ENCODE peak calls at places on chromosomes 12 and 14, in ten cellular contexts. F is lung, G is PC-3, X is dorsolateral prefrontal cortex, D is colonic mucosa, E is gastrocnemius medialis, Q is uterus, J is brain microvascular endothelial cell, A is pancreas, K is cardiac muscle cell. Y is an unnamed sample.

GRCh38 chr14:104688755-104689619 is at the start of gene INF2:
- DNase-seq in X (peak; percentile 63), J (no peak), A (peak; percentile 63), Q (peak; percentile 60), D (peak; percentile 78), F (no peak), K (peak; percentile 83), G (peak; percentile 74), E (peak; percentile 35), Y (peak; percentile 27)

GRCh38 chr14:49861581-49861922 is 9.0 kb upstream of the NEMF start:
- DNase-seq in D (peak; percentile 69), G (peak; percentile 68), J (peak; percentile 69), K (peak; percentile 91), Q (peak; percentile 83), X (peak; percentile 36), A (peak; percentile 26), E (peak; percentile 30), F (peak; percentile 64), Y (peak; percentile 56)

GRCh38 chr12:90836689-90837088 is 118.3 kb downstream of the CCER1 start:
- DNase-seq in A (no peak), D (no peak), F (no peak), Q (no peak), G (no peak), J (no peak), E (no peak), X (no peak), K (peak; percentile 92), Y (no peak)

GRCh38 chr12:91523831-91524230 is 341.2 kb upstream of the DCN start:
- DNase-seq in D (no peak), Q (no peak), A (no peak), K (no peak), G (no peak), E (no peak), F (no peak), J (no peak), X (no peak), Y (no peak)

GRCh38 chr12:53055471-53056266 is 5.8 kb downstream of the TNS2 start:
- DNase-seq in X (no peak), F (peak; percentile 29), D (no peak), K (no peak), J (no peak), G (no peak), Q (no peak), A (no peak), E (no peak), Y (no peak)

GRCh38 chr12:130764475-130765185 is 48.5 kb upstream of the RIMBP2 start:
- DNase-seq in F (no peak), K (peak; percentile 31), J (peak; percentile 11), A (no peak), E (no peak), Q (no peak), G (peak; percentile 40), D (no peak), X (no peak), Y (no peak)

GRCh38 chr12:3130053-3130805 is 53.0 kb downstream of the TSPAN9 start:
- DNase-seq in Q (no peak), A (no peak), F (no peak), G (no peak), E (peak; percentile 25), K (no peak), X (no peak), D (no peak), J (no peak), Y (no peak)

GRCh38 chr14:80959448-80960006 is 4.1 kb downstream of the TSHR start:
- DNase-seq in Q (no peak), K (no peak), A (no peak), J (no peak), D (peak; percentile 27), X (no peak), G (no peak), E (no peak), F (no peak), Y (peak; percentile 30)

GRCh38 chr12:123928274-123928865 is 44.3 kb downstream of the CCDC92 start:
- DNase-seq in Q (no peak), X (no peak), K (no peak), A (no peak), E (no peak), D (no peak), G (no peak), J (no peak), F (no peak), Y (no peak)

GRCh38 chr14:84112589-84112988 is 1417.4 kb upstream of the FLRT2 start:
- DNase-seq in G (peak; percentile 38), D (no peak), J (no peak), E (no peak), Q (no peak), X (no peak), A (no peak), K (no peak), F (no peak), Y (no peak)

GRCh38 chr12:130880411-130880885 is 8.6 kb downstream of the RAN start:
- DNase-seq in F (no peak), Q (no peak), G (no peak), E (no peak), A (no peak), D (no peak), K (no peak), J (no peak), X (no peak), Y (no peak)

GRCh38 chr12:25553083-25553482 is at the start of gene LMNTD1:
- DNase-seq in K (no peak), F (no peak), A (no peak), J (peak; percentile 69), X (no peak), D (no peak), Q (no peak), G (peak; percentile 9), E (no peak), Y (no peak)

GRCh38 chr14:56422703-56423213 is 156.8 kb upstream of the TMEM260 start:
- DNase-seq in Q (peak; percentile 53), G (peak; percentile 79), A (peak; percentile 82), D (peak; percentile 42), X (peak; percentile 11), J (peak; percentile 73), E (peak; percentile 6), F (peak; percentile 66), K (peak; percentile 71), Y (no peak)

GRCh38 chr12:28237423-28237822 is 47.2 kb downstream of the CCDC91 start:
- DNase-seq in A (no peak), E (no peak), G (peak; percentile 40), X (no peak), Q (no peak), D (no peak), J (no peak), F (no peak), K (no peak), Y (no peak)
- TF ChIP-seq CTCF in A (no peak), E (no peak), G (peak; percentile 75), X (no peak), Q (no peak), D (no peak), J (peak; percentile 63), F (no peak), K (peak; percentile 33), Y (no peak)

GRCh38 chr12:49643961-49644619 is 20.7 kb downstream of the PRPF40B start:
- DNase-seq in J (no peak), E (no peak), Q (no peak), K (no peak), F (no peak), A (no peak), D (no peak), G (no peak), X (no peak), Y (no peak)
- H3K27ac ChIP-seq in J (no peak overlapping the region), E (no peak overlapping the region), Q (peak overlapping the region; percentile 10), K (no peak overlapping the region), F (peak overlapping the region; percentile 4), A (no peak overlapping the region), D (no peak overlapping the region), G (no peak overlapping the region), X (peak overlapping the region; percentile 56), Y (no peak overlapping the region)

GRCh38 chr14:35438910-35439713 is 34.6 kb upstream of the NFKBIA start:
- DNase-seq in A (no peak), K (no peak), G (peak; percentile 37), J (no peak), Q (no peak), X (no peak), D (no peak), E (no peak), F (no peak), Y (no peak)
- TF ChIP-seq CTCF in A (no peak), K (peak; percentile 54), G (peak; percentile 60), J (peak; percentile 63), Q (no peak), X (peak; percentile 19), D (peak; percentile 26), E (no peak), F (no peak), Y (no peak)

DNA sequence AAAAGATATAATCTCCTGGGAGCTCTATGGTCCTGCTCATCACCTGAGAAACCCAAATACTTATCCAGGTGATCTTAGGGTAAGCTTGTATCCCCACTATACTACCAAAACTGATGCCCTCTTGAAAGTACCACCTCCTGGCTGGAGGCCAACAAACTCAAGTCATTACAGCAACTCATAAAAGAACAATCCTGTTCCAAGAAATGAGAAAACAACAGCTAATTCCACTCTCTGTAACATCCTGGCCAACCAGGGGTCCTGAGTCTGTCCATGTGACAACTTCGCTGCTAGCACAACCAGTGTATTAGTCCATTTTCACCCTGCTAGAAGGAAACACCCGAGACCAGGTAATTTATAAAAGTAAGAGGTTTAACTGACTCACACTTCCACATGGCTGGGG is 190.0 kb upstream of the BMP4 start:
- DNase-seq in F (no peak), Q (no peak), D (no peak), J (no peak), G (no peak), X (no peak), E (no peak), K (no peak), A (no peak), Y (no peak)
- H3K27ac ChIP-seq in F (no peak overlapping the region), Q (no peak overlapping the region), D (no peak overlapping the region), J (peak overlapping the region; percentile 68), G (no peak overlapping the region), X (no peak overlapping the region), E (no peak overlapping the region), K (no peak overlapping the region), A (no peak overlapping the region), Y (no peak overlapping the region)

GRCh38 chr12:54723653-54724256 is 75.6 kb upstream of the DCD start:
- DNase-seq in J (peak; percentile 9), F (no peak), E (no peak), D (no peak), A (no peak), Q (no peak), K (peak; percentile 23), X (no peak), G (peak; percentile 61), Y (peak; percentile 26)
- TF ChIP-seq CTCF in J (peak; percentile 74), F (peak; percentile 15), E (no peak), D (peak; percentile 14), A (peak; percentile 33), Q (no peak), K (peak; percentile 71), X (peak; percentile 24), G (peak; percentile 65), Y (peak; percentile 67)

DNA sequence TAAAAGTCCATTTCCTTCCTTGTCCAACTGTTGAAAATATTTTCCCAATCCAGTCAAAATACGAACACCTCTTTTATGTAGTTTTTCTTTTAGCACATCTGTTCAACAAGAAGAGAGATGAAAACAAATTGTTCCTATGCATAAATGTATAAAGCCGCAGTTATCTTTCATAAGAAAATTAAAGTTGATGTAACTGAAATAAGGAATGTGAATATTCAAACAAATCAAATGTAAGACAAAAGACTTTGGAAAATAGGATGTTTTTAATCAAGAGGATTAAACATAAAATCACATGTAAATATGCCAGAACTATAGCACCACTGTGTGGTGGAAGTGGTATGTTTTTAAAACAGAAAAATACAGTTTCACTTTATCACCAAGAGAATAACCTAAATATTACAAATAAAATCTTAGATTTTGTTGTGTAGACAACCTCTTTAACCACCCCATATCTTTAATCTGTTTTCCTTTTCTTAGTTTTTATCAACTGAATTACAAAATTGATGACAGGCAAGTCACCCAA is 40.4 kb downstream of the CAPS2 start:
- DNase-seq in X (no peak), D (no peak), K (no peak), F (no peak), E (no peak), A (no peak), G (peak; percentile 59), J (no peak), Q (no peak), Y (no peak)
- H3K27ac ChIP-seq in X (no peak overlapping the region), D (no peak overlapping the region), K (no peak overlapping the region), F (no peak overlapping the region), E (no peak overlapping the region), A (no peak overlapping the region), G (no peak overlapping the region), J (no peak overlapping the region), Q (no peak overlapping the region), Y (no peak overlapping the region)

Y was measured in CD8-positive, alpha-beta T cell.